ENCODE peak calls at places on chromosomes 7 and 10, in ten cellular contexts. G is right lobe of liver, Z is lung, P is adrenal gland, B is fibroblast of lung, O is sigmoid colon, J is left ventricle myocardium inferior, U is colonic mucosa, R is BE2C, Q is DND-41. L is an unnamed sample.

GRCh38 chr10:88944813-88945212 is 7.8 kb downstream of the ACTA2 start:
- DNase-seq in G (no peak), Z (no peak), P (no peak), B (no peak), O (no peak), J (no peak), U (no peak), R (no peak), Q (no peak), L (no peak)

GRCh38 chr7:2512179-2512644 is 7.4 kb upstream of the LFNG start:
- DNase-seq in G (no peak), Z (no peak), P (no peak), B (no peak), O (no peak), J (peak; percentile 54), U (peak; percentile 80), R (no peak), Q (no peak), L (no peak)

GRCh38 chr10:103854265-103854686 is 1.1 kb downstream of the SH3PXD2A start:
- DNase-seq in G (no peak), Z (no peak), P (no peak), B (peak; percentile 68), O (no peak), J (no peak), U (no peak), R (no peak), Q (peak; percentile 11), L (no peak)

GRCh38 chr7:65967361-65968155 is 14.5 kb downstream of the GUSB start:
- DNase-seq in G (no peak), Z (no peak), P (no peak), B (no peak), O (peak; percentile 47), J (no peak), U (no peak), R (no peak), Q (no peak), L (no peak)

GRCh38 chr10:104259999-104260774 is 5.5 kb downstream of the GSTO1 start:
- DNase-seq in G (no peak), Z (no peak), P (no peak), B (peak; percentile 41), O (no peak), J (no peak), U (no peak), R (no peak), Q (no peak), L (no peak)

GRCh38 chr7:106386958-106387357 is 102.2 kb upstream of the NAMPT start:
- DNase-seq in G (no peak), Z (no peak), P (no peak), B (no peak), O (no peak), J (no peak), U (no peak), R (no peak), Q (no peak), L (no peak)

GRCh38 chr7:73560035-73560835 is 2.7 kb upstream of the BCL7B start:
- DNase-seq in G (no peak), Z (no peak), P (peak; percentile 81), B (peak; percentile 87), O (no peak), J (no peak), U (no peak), R (no peak), Q (no peak), L (peak; percentile 53)

GRCh38 chr7:103131225-103131624 is 17.7 kb downstream of the NAPEPLD start:
- DNase-seq in G (no peak), Z (no peak), P (no peak), B (no peak), O (no peak), J (no peak), U (no peak), R (no peak), Q (no peak), L (no peak)

GRCh38 chr10:1372212-1372611 is 316.0 kb downstream of the WDR37 start:
- DNase-seq in G (no peak), Z (no peak), P (no peak), B (no peak), O (no peak), J (no peak), U (peak; percentile 2), R (no peak), Q (peak; percentile 4), L (no peak)

GRCh38 chr7:46385662-46386309 is 464.7 kb upstream of the IGFBP3 start:
- DNase-seq in G (no peak), Z (no peak), P (no peak), B (peak; percentile 95), O (no peak), J (no peak), U (no peak), R (no peak), Q (no peak), L (peak; percentile 96)

GRCh38 chr10:24208661-24209420 is at the start of gene KIAA1217:
- DNase-seq in G (peak; percentile 48), Z (peak; percentile 36), P (peak; percentile 69), B (peak; percentile 35), O (peak; percentile 69), J (peak; percentile 65), U (peak; percentile 64), R (no peak), Q (peak; percentile 52), L (no peak)

GRCh38 chr10:119349341-119349740 is 142.0 kb downstream of the GRK5 start:
- DNase-seq in G (no peak), Z (no peak), P (no peak), B (no peak), O (no peak), J (no peak), U (no peak), R (no peak), Q (no peak), L (no peak)

GRCh38 chr7:133635541-133635940 is 382.7 kb downstream of the EXOC4 start:
- DNase-seq in G (no peak), Z (no peak), P (no peak), B (no peak), O (no peak), J (no peak), U (no peak), R (no peak), Q (no peak), L (no peak)

GRCh38 chr10:102988404-102989314 is 70.6 kb downstream of the CNNM2 start:
- DNase-seq in G (peak; percentile 59), Z (no peak), P (peak; percentile 76), B (peak; percentile 46), O (no peak), J (no peak), U (no peak), R (no peak), Q (no peak), L (no peak)

GRCh38 chr7:2478387-2478760 is 2.2 kb upstream of the GRIFIN start:
- DNase-seq in G (peak; percentile 72), Z (peak; percentile 59), P (peak; percentile 77), B (peak; percentile 38), O (peak; percentile 87), J (peak; percentile 72), U (peak; percentile 81), R (no peak), Q (no peak), L (no peak)

GRCh38 chr7:47938574-47939165 is 9.6 kb downstream of the PKD1L1 start:
- DNase-seq in G (no peak), Z (no peak), P (no peak), B (peak; percentile 15), O (no peak), J (no peak), U (no peak), R (no peak), Q (no peak), L (no peak)
- TF ChIP-seq CTCF in G (no peak), Z (no peak), P (no peak), B (no peak), O (no peak), J (no peak), U (no peak), R (no peak), Q (no peak), L (no peak)

GRCh38 chr7:156222611-156223010 is 410.3 kb upstream of the SHH start:
- DNase-seq in G (peak; percentile 12), Z (no peak), P (no peak), B (no peak), O (no peak), J (no peak), U (no peak), R (no peak), Q (no peak), L (no peak)
- H3K27me3 ChIP-seq in G (no peaks in the 10 kb centered on the region), Z (no peaks in the 10 kb centered on the region), P (no peaks in the 10 kb centered on the region), B (no peaks in the 10 kb centered on the region), O (no peaks in the 10 kb centered on the region), J (peaks cover 43% of the 10 kb centered on the region), U (no peaks in the 10 kb centered on the region), R (peaks cover 10% of the 10 kb centered on the region), Q (peaks cover 9% of the 10 kb centered on the region), L (no peaks in the 10 kb centered on the region)

GRCh38 chr7:32299133-32299702 is 191.0 kb downstream of the LSM5 start:
- DNase-seq in G (no peak), Z (no peak), P (no peak), B (no peak), O (no peak), J (peak; percentile 81), U (no peak), R (no peak), Q (no peak), L (no peak)

GRCh38 chr7:32293833-32294232 is 196.3 kb downstream of the LSM5 start:
- DNase-seq in G (no peak), Z (no peak), P (no peak), B (no peak), O (no peak), J (no peak), U (no peak), R (peak; percentile 14), Q (no peak), L (no peak)

GRCh38 chr7:32301427-32301826 is 188.8 kb downstream of the LSM5 start:
- DNase-seq in G (no peak), Z (no peak), P (no peak), B (no peak), O (no peak), J (no peak), U (no peak), R (no peak), Q (no peak), L (no peak)

DNA sequence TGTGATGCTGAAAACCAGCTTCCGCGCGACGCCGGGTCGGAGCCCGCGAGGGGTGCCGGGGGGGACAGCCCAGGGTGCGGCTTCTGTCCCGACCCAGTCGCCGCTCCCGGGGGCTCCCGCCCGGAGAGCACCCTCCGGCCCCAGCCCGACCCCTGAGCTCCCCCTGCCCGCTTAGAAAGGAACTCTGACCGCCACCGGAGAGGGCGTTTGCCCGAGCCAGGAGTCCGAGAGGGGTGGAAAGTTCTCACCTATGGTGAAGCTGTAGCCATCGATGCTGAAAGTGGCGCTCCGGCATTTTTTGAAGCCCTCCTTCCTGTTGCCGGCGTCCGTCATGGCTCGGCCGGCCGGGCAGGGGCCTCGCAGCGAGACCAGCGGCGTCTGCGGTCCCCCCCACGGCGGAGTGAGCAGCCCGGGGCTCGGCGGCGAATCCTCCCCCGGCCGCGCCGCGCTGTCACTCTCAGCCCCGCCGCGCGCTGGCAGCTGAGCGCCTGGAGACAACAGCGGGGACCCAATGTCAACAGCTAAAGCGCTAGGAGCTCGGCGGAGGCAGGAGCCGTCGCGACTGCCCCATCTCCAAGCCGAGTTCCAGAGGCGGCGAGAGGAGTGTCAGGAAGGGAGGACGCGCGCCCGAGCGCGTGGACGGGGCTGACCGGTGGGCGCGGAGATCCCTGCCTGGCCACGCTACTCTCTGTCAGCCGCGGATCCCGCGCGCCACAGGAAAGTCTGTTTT is 191.6 kb downstream of the LSM5 start:
- DNase-seq in G (no peak), Z (no peak), P (no peak), B (no peak), O (no peak), J (peak; percentile 46), U (no peak), R (no peak), Q (no peak), L (no peak)
- H3K4me3 ChIP-seq in G (peak overlapping the region; percentile 16), Z (peak overlapping the region; percentile 17), P (no peak overlapping the region), B (peak overlapping the region; percentile 38), O (peak overlapping the region; percentile 13), J (peak overlapping the region; percentile 67), U (peak overlapping the region; percentile 20), R (peak overlapping the region; percentile 50), Q (no peak overlapping the region), L (peak overlapping the region; percentile 30)

GRCh38 chr7:137816696-137817320 is 30.0 kb downstream of the DGKI start:
- DNase-seq in G (no peak), Z (no peak), P (no peak), B (peak; percentile 46), O (no peak), J (no peak), U (no peak), R (no peak), Q (no peak), L (no peak)
- TF ChIP-seq CTCF in G (peak; percentile 39), Z (no peak), P (peak; percentile 24), B (peak; percentile 47), O (no peak), J (peak; percentile 56), U (no peak), R (peak; percentile 46), Q (no peak), L (peak; percentile 51)